ENCODE peak calls at places on chromosomes 2 and 18, in seven cellular contexts. X, K, B, J, L, P and D are unnamed samples.
A peak's percentile ranks its signal among the peaks of the same experiment; 100 is the strongest.

GRCh38 chr2:110221938-110222337 is 9.6 kb upstream of the MTLN start:
- DNase-seq in X (no peak), K (no peak), B (no peak), J (no peak), L (no peak), P (no peak), D (no peak)

GRCh38 chr2:159518321-159519005 is 97.9 kb downstream of the BAZ2B start:
- DNase-seq in X (no peak), K (no peak), B (no peak), J (no peak), L (no peak), P (no peak), D (no peak)

GRCh38 chr2:166610180-166610919 is 116.3 kb upstream of the SCN7A start:
- DNase-seq in X (no peak), K (no peak), B (peak; percentile 65), J (no peak), L (no peak), P (no peak), D (no peak)

GRCh38 chr2:95292623-95293260 is 4.4 kb upstream of the KCNIP3 start:
- DNase-seq in X (no peak), K (no peak), B (no peak), J (no peak), L (no peak), P (no peak), D (no peak)

GRCh38 chr2:74555610-74556103 is 1.1 kb downstream of the DOK1 start:
- DNase-seq in X (no peak), K (no peak), B (no peak), J (no peak), L (no peak), P (no peak), D (no peak)

GRCh38 chr18:51088410-51088809 is 58.4 kb downstream of the SMAD4 start:
- DNase-seq in X (no peak), K (no peak), B (no peak), J (no peak), L (no peak), P (no peak), D (no peak)

GRCh38 chr2:196113061-196113974 is 44.7 kb upstream of the DNAH7 start:
- DNase-seq in X (peak; percentile 84), K (no peak), B (no peak), J (no peak), L (no peak), P (no peak), D (no peak)

GRCh38 chr2:44233450-44234128 is 41.7 kb upstream of the SLC3A1 start:
- DNase-seq in X (peak; percentile 85), K (no peak), B (no peak), J (peak; percentile 79), L (no peak), P (no peak), D (peak; percentile 83)

GRCh38 chr2:196182439-196183171 is 11.2 kb upstream of the STK17B start:
- DNase-seq in X (no peak), K (no peak), B (no peak), J (no peak), L (no peak), P (peak; percentile 71), D (no peak)

GRCh38 chr2:119088416-119088815 is 70.1 kb downstream of the C1QL2 start:
- DNase-seq in X (no peak), K (no peak), B (no peak), J (no peak), L (no peak), P (no peak), D (no peak)

GRCh38 chr2:144625216-144626010 is 105.5 kb upstream of the ZEB2 start:
- DNase-seq in X (no peak), K (no peak), B (no peak), J (no peak), L (no peak), P (no peak), D (no peak)

GRCh38 chr2:24015562-24016375 is 5.9 kb downstream of the MFSD2B start:
- DNase-seq in X (peak; percentile 83), K (no peak), B (no peak), J (peak; percentile 98), L (no peak), P (no peak), D (peak; percentile 95)

GRCh38 chr2:98280376-98281102 is 65.7 kb upstream of the CNGA3 start:
- DNase-seq in X (no peak), K (no peak), B (no peak), J (no peak), L (no peak), P (no peak), D (no peak)

GRCh38 chr2:197159681-197160211 is 150.8 kb downstream of the ANKRD44 start:
- DNase-seq in X (peak; percentile 85), K (peak; percentile 50), B (no peak), J (peak; percentile 67), L (no peak), P (no peak), D (peak; percentile 28)

GRCh38 chr2:234491897-234492296 is 5.0 kb downstream of the ARL4C start:
- DNase-seq in X (no peak), K (no peak), B (no peak), J (no peak), L (no peak), P (no peak), D (no peak)

GRCh38 chr18:6004683-6005082 is 109.4 kb upstream of the TMEM200C start:
- DNase-seq in X (no peak), K (no peak), B (no peak), J (no peak), L (no peak), P (peak; percentile 83), D (no peak)

GRCh38 chr18:59787998-59788875 is 91.0 kb upstream of the CCBE1 start:
- DNase-seq in X (peak; percentile 82), K (peak; percentile 35), B (no peak), J (no peak), L (no peak), P (no peak), D (peak; percentile 27)

GRCh38 chr2:101752708-101753107 is 55.2 kb downstream of the MAP4K4 start:
- DNase-seq in X (no peak), K (no peak), B (no peak), J (no peak), L (no peak), P (no peak), D (no peak)

GRCh38 chr2:226791056-226791486 is 8.5 kb downstream of the IRS1 start:
- DNase-seq in X (peak; percentile 71), K (no peak), B (no peak), J (no peak), L (no peak), P (peak; percentile 30), D (no peak)

GRCh38 chr2:9949992-9950520 is 1.4 kb upstream of the GRHL1 start:
- DNase-seq in X (no peak), K (no peak), B (no peak), J (no peak), L (no peak), P (no peak), D (no peak)

GRCh38 chr2:21035282-21035973 is 8.4 kb downstream of the APOB start:
- DNase-seq in X (no peak), K (no peak), B (no peak), J (no peak), L (no peak), P (no peak), D (no peak)

GRCh38 chr2:157684940-157685466 is 56.3 kb upstream of the ACVR1C start:
- DNase-seq in X (no peak), K (no peak), B (no peak), J (no peak), L (no peak), P (no peak), D (no peak)

GRCh38 chr2:83221258-83221657 is 1237.8 kb downstream of the SUCLG1 start:
- DNase-seq in X (peak; percentile 0), K (no peak), B (no peak), J (no peak), L (no peak), P (no peak), D (no peak)
- TF ChIP-seq CEBPB in X (peak; percentile 98), K (peak; percentile 63), B (peak; percentile 97), J (peak; percentile 97), L (peak; percentile 89), P (peak; percentile 51), D (peak; percentile 68)

GRCh38 chr2:169276045-169276444 is 86.3 kb downstream of the LRP2 start:
- DNase-seq in X (no peak), K (peak; percentile 13), B (no peak), J (no peak), L (no peak), P (no peak), D (no peak)
- H3K4me2 ChIP-seq in X (no peak overlapping the region), K (no peak overlapping the region), B (no peak overlapping the region), J (no peak overlapping the region), L (no peak overlapping the region), P (no peak overlapping the region), D (no peak overlapping the region)

GRCh38 chr2:239312081-239312501 is 88.7 kb downstream of the HDAC4 start:
- DNase-seq in X (no peak), K (no peak), B (no peak), J (no peak), L (no peak), P (no peak), D (no peak)

GRCh38 chr2:239309398-239310245 is 91.2 kb downstream of the HDAC4 start:
- DNase-seq in X (no peak), K (no peak), B (peak; percentile 42), J (no peak), L (no peak), P (no peak), D (no peak)

GRCh38 chr2:239312741-239313246 is 88.0 kb downstream of the HDAC4 start:
- DNase-seq in X (no peak), K (no peak), B (peak; percentile 44), J (no peak), L (no peak), P (no peak), D (no peak)

GRCh38 chr2:239310401-239311061 is 90.3 kb downstream of the HDAC4 start:
- DNase-seq in X (no peak), K (no peak), B (peak; percentile 37), J (no peak), L (no peak), P (no peak), D (no peak)

DNA sequence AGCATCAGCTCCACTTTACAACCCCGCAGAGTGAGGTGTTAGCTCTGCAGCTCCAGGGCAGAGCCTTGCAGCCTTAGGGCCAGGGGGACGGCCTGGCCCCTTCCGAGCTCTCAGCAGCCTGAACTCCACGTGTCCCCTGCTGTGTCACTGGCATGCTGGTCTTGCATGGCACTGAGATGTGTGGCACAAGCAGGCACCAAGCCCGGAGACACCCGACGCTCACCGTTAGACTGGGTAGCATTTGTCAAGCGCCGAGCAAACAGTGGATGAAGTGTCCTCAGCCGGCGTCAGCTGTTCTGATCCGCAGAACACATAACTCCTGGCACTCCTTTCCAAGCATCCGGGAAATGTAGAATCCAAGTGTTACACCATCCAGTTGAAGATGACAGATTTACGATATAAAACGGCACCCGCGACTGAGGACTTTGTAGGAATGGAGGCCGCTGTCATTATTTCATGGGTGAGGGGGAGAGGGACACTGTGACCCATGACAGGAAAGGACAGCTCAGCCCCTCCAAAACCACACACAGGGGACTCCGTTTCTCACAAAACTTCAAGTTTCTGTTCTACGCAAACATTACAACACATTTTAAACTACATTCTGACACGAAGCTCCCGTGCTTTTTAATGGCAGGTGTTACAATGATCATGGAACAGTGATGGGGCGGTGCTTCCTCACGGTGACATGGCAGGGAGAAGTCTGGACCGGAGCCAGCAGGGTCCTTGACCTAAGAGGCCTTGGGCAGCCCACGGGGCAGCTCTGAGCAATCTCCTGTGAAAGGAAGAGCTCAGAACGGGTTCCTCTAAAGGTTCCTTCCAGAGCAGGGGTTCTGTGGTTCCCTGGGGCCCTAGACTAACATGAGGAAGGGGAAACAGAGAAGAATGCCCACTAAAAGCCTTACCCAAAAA is 89.4 kb downstream of the HDAC4 start:
- DNase-seq in X (no peak), K (no peak), B (peak; percentile 33), J (no peak), L (no peak), P (no peak), D (no peak)
- TF ChIP-seq CEBPB in X (no peak), K (no peak), B (no peak), J (no peak), L (no peak), P (no peak), D (no peak)

GRCh38 chr18:67265464-67266245 is 250.9 kb downstream of the DSEL start:
- DNase-seq in X (peak; percentile 79), K (no peak), B (no peak), J (no peak), L (no peak), P (no peak), D (no peak)
- H3K4me2 ChIP-seq in X (peak overlapping the region; percentile 71), K (no peak overlapping the region), B (no peak overlapping the region), J (no peak overlapping the region), L (no peak overlapping the region), P (no peak overlapping the region), D (peak overlapping the region; percentile 51)